ENCODE peak calls at places on chromosomes 16 and 17, in five cellular contexts. One of them, this sample, is unnamed.

GRCh38 chr17:78986048-78986648 is 6.4 kb upstream of the LGALS3BP start:
- DNase-seq in lower lobe of right lung: no peak
- DNase-seq in colonic mucosa: peak; percentile 53
- DNase-seq in ovary: peak; percentile 25
- DNase-seq in body of pancreas: peak; percentile 66
- DNase-seq in this sample: no peak

GRCh38 chr17:27049104-27049784 is 244.7 kb upstream of the WSB1 start:
- DNase-seq in body of pancreas: no peak
- DNase-seq in lower lobe of right lung: no peak
- DNase-seq in colonic mucosa: no peak
- DNase-seq in ovary: no peak
- DNase-seq in this sample: no peak

GRCh38 chr17:7246779-7247178 is 4.5 kb upstream of the GABARAP start:
- DNase-seq in lower lobe of right lung: no peak
- DNase-seq in ovary: no peak
- DNase-seq in colonic mucosa: no peak
- DNase-seq in body of pancreas: no peak
- DNase-seq in this sample: no peak

GRCh38 chr16:79535130-79535529 is 65.4 kb downstream of the MAF start:
- DNase-seq in lower lobe of right lung: no peak
- DNase-seq in body of pancreas: no peak
- DNase-seq in ovary: no peak
- DNase-seq in colonic mucosa: no peak
- DNase-seq in this sample: no peak

GRCh38 chr16:24748242-24748641 is 18.8 kb downstream of the TNRC6A start:
- DNase-seq in colonic mucosa: no peak
- DNase-seq in body of pancreas: peak; percentile 55
- DNase-seq in ovary: no peak
- DNase-seq in lower lobe of right lung: no peak
- DNase-seq in this sample: peak; percentile 47

GRCh38 chr16:6728381-6728780 is 604.3 kb upstream of the RBFOX1 start:
- DNase-seq in colonic mucosa: no peak
- DNase-seq in lower lobe of right lung: no peak
- DNase-seq in ovary: no peak
- DNase-seq in body of pancreas: no peak
- DNase-seq in this sample: no peak

GRCh38 chr17:57356722-57357391 is 100.5 kb downstream of the MSI2 start:
- DNase-seq in colonic mucosa: no peak
- DNase-seq in lower lobe of right lung: no peak
- DNase-seq in ovary: peak; percentile 48
- DNase-seq in body of pancreas: no peak
- DNase-seq in this sample: no peak

GRCh38 chr17:73616873-73617430 is 27.3 kb downstream of the SDK2 start:
- DNase-seq in lower lobe of right lung: no peak
- DNase-seq in colonic mucosa: no peak
- DNase-seq in ovary: no peak
- DNase-seq in body of pancreas: no peak
- DNase-seq in this sample: no peak

GRCh38 chr17:50947844-50948514 is 81.8 kb upstream of the TOB1 start:
- DNase-seq in body of pancreas: peak; percentile 95
- DNase-seq in colonic mucosa: peak; percentile 93
- DNase-seq in lower lobe of right lung: peak; percentile 87
- DNase-seq in ovary: peak; percentile 55
- DNase-seq in this sample: peak; percentile 84

GRCh38 chr17:5422505-5422904 is 2.5 kb downstream of the RPAIN start:
- DNase-seq in colonic mucosa: no peak
- DNase-seq in ovary: no peak
- DNase-seq in lower lobe of right lung: no peak
- DNase-seq in body of pancreas: no peak
- DNase-seq in this sample: no peak

GRCh38 chr16:57502048-57502775 is 15.9 kb upstream of the DOK4 start:
- DNase-seq in ovary: no peak
- DNase-seq in lower lobe of right lung: no peak
- DNase-seq in colonic mucosa: no peak
- DNase-seq in body of pancreas: no peak
- DNase-seq in this sample: no peak

GRCh38 chr16:392450-393027 is 4.5 kb upstream of the NME4 start:
- DNase-seq in colonic mucosa: no peak
- DNase-seq in lower lobe of right lung: no peak
- DNase-seq in body of pancreas: no peak
- DNase-seq in ovary: no peak
- DNase-seq in this sample: no peak

GRCh38 chr17:78748048-78748729 is 33.9 kb downstream of the CYTH1 start:
- DNase-seq in ovary: no peak
- DNase-seq in body of pancreas: peak; percentile 61
- DNase-seq in colonic mucosa: no peak
- DNase-seq in lower lobe of right lung: peak; percentile 63
- DNase-seq in this sample: no peak

GRCh38 chr16:27211026-27211425 is 7.7 kb downstream of the KDM8 start:
- DNase-seq in body of pancreas: no peak
- DNase-seq in lower lobe of right lung: no peak
- DNase-seq in ovary: no peak
- DNase-seq in colonic mucosa: no peak
- DNase-seq in this sample: no peak

GRCh38 chr16:30697264-30698138 is 1.5 kb upstream of the SRCAP start:
- DNase-seq in body of pancreas: no peak
- DNase-seq in lower lobe of right lung: no peak
- DNase-seq in colonic mucosa: no peak
- DNase-seq in ovary: no peak
- DNase-seq in this sample: no peak

GRCh38 chr17:28293994-28294393 is 25.0 kb upstream of the TMEM97 start:
- DNase-seq in body of pancreas: no peak
- DNase-seq in lower lobe of right lung: no peak
- DNase-seq in colonic mucosa: no peak
- DNase-seq in ovary: no peak
- DNase-seq in this sample: no peak

GRCh38 chr17:12765544-12765943 is 23.8 kb upstream of the ARHGAP44 start:
- DNase-seq in lower lobe of right lung: no peak
- DNase-seq in ovary: peak; percentile 30
- DNase-seq in body of pancreas: no peak
- DNase-seq in colonic mucosa: no peak
- DNase-seq in this sample: no peak

GRCh38 chr16:31214705-31215286 is 877 bp downstream of the TRIM72 start:
- DNase-seq in lower lobe of right lung: peak; percentile 53
- DNase-seq in ovary: no peak
- DNase-seq in body of pancreas: no peak
- DNase-seq in colonic mucosa: no peak
- DNase-seq in this sample: no peak

GRCh38 chr17:43341705-43342600 is 56.8 kb upstream of the ARL4D start:
- DNase-seq in ovary: no peak
- DNase-seq in lower lobe of right lung: no peak
- DNase-seq in colonic mucosa: no peak
- DNase-seq in body of pancreas: no peak
- DNase-seq in this sample: no peak

GRCh38 chr17:32496348-32497078 is 9.7 kb downstream of the CDK5R1 start:
- DNase-seq in colonic mucosa: no peak
- DNase-seq in ovary: no peak
- DNase-seq in body of pancreas: no peak
- DNase-seq in lower lobe of right lung: no peak
- DNase-seq in this sample: peak; percentile 86

GRCh38 chr16:48082516-48082915 is 73.3 kb downstream of the ABCC12 start:
- DNase-seq in ovary: no peak
- DNase-seq in colonic mucosa: no peak
- DNase-seq in lower lobe of right lung: no peak
- DNase-seq in body of pancreas: no peak
- DNase-seq in this sample: no peak

GRCh38 chr16:46746821-46747776 is 1.0 kb downstream of the MYLK3 start:
- DNase-seq in lower lobe of right lung: no peak
- DNase-seq in colonic mucosa: no peak
- DNase-seq in body of pancreas: no peak
- DNase-seq in ovary: no peak
- DNase-seq in this sample: no peak

GRCh38 chr16:3520398-3520797 is 19.6 kb downstream of the CLUAP1 start:
- DNase-seq in colonic mucosa: no peak
- DNase-seq in ovary: no peak
- DNase-seq in body of pancreas: no peak
- DNase-seq in lower lobe of right lung: no peak
- DNase-seq in this sample: no peak

GRCh38 chr17:17017343-17018014 is 24.8 kb upstream of the MPRIP start:
- DNase-seq in colonic mucosa: no peak
- DNase-seq in ovary: peak; percentile 6
- DNase-seq in lower lobe of right lung: no peak
- DNase-seq in body of pancreas: no peak
- DNase-seq in this sample: no peak

GRCh38 chr17:49985310-49985990 is 9.6 kb downstream of the DLX3 start:
- DNase-seq in lower lobe of right lung: no peak
- DNase-seq in colonic mucosa: no peak
- DNase-seq in body of pancreas: no peak
- DNase-seq in ovary: no peak
- DNase-seq in this sample: peak; percentile 33

GRCh38 chr16:72371307-72372081 is 199.5 kb upstream of the PMFBP1 start:
- DNase-seq in colonic mucosa: no peak
- DNase-seq in lower lobe of right lung: no peak
- DNase-seq in body of pancreas: no peak
- DNase-seq in ovary: no peak
- DNase-seq in this sample: no peak

GRCh38 chr16:88651276-88651988 is 579 bp upstream of the CYBA start:
- DNase-seq in body of pancreas: peak; percentile 62
- DNase-seq in lower lobe of right lung: peak; percentile 74
- DNase-seq in colonic mucosa: peak; percentile 70
- DNase-seq in ovary: no peak
- DNase-seq in this sample: peak; percentile 75

GRCh38 chr17:69284646-69285045 is 42.3 kb downstream of the ABCA5 start:
- DNase-seq in body of pancreas: no peak
- DNase-seq in colonic mucosa: no peak
- DNase-seq in lower lobe of right lung: no peak
- DNase-seq in ovary: no peak
- DNase-seq in this sample: no peak

GRCh38 chr16:74186589-74186988 is 110.0 kb upstream of the PSMD7 start:
- DNase-seq in colonic mucosa: no peak
- DNase-seq in lower lobe of right lung: no peak
- DNase-seq in ovary: no peak
- DNase-seq in body of pancreas: no peak
- DNase-seq in this sample: no peak

GRCh38 chr16:12758031-12758669 is 45.5 kb downstream of the CPPED1 start:
- DNase-seq in body of pancreas: no peak
- DNase-seq in colonic mucosa: no peak
- DNase-seq in lower lobe of right lung: no peak
- DNase-seq in ovary: no peak
- DNase-seq in this sample: no peak

GRCh38 chr17:47895856-47896671 is at the start of gene SP2:
- DNase-seq in body of pancreas: peak; percentile 100
- DNase-seq in lower lobe of right lung: peak; percentile 98
- DNase-seq in colonic mucosa: peak; percentile 100
- DNase-seq in ovary: peak; percentile 100
- DNase-seq in this sample: peak; percentile 99

GRCh38 chr17:7139400-7139799 is 24.8 kb upstream of the ASGR2 start:
- DNase-seq in colonic mucosa: peak; percentile 56
- DNase-seq in body of pancreas: no peak
- DNase-seq in lower lobe of right lung: no peak
- DNase-seq in ovary: no peak
- DNase-seq in this sample: no peak

GRCh38 chr17:68418876-68419275 is 38.4 kb downstream of the WIPI1 start:
- DNase-seq in body of pancreas: no peak
- DNase-seq in lower lobe of right lung: no peak
- DNase-seq in colonic mucosa: no peak
- DNase-seq in ovary: no peak
- DNase-seq in this sample: no peak

GRCh38 chr16:4954714-4955113 is 3.4 kb upstream of the SEC14L5 start:
- DNase-seq in colonic mucosa: no peak
- DNase-seq in body of pancreas: no peak
- DNase-seq in ovary: no peak
- DNase-seq in lower lobe of right lung: no peak
- DNase-seq in this sample: no peak

DNA sequence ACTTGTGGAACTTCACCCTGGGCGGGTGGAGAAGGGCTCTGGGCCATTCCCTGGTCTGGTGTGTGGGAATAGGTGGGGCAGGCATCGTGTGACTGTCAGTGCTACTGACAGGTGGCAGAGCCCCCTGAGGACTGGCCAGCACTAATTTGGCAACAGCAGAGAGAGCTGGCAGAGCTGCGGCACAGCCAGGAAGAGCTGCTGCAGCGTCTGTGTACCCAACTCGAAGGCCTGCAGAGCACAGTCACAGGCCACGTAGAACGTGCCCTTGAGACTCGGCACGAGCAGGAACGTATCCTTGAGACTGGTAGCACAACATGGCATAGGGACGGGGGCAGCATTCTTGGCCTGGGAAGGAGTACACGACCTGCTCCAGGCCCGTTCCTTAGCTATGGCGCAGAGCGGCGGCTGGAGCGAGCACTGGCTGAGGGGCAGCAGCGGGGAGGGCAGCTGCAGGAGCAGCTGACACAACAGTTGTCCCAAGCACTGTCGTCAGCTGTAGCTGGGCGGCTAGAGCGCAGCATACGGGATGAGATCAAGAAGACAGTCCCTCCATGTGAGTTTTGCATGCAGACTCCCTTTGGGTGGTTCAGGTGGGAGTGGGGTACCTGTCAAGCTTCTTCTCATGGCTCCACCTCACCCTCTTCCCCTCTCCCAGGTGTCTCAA is 3.0 kb upstream of the NRN1L start:
- DNase-seq in lower lobe of right lung: no peak
- DNase-seq in body of pancreas: peak; percentile 34
- DNase-seq in ovary: no peak
- DNase-seq in colonic mucosa: no peak
- DNase-seq in this sample: no peak
- H3K4me1 ChIP-seq in lower lobe of right lung: peaks cover 19% of the 10 kb centered on the region
- H3K4me1 ChIP-seq in body of pancreas: no peaks in the 10 kb centered on the region
- H3K4me1 ChIP-seq in ovary: peaks cover 6% of the 10 kb centered on the region
- H3K4me1 ChIP-seq in colonic mucosa: no peaks in the 10 kb centered on the region
- H3K4me1 ChIP-seq in this sample: no peaks in the 10 kb centered on the region

GRCh38 chr16:85286066-85286712 is 173.9 kb upstream of the CIBAR2 start:
- DNase-seq in ovary: no peak
- DNase-seq in body of pancreas: peak; percentile 76
- DNase-seq in colonic mucosa: peak; percentile 44
- DNase-seq in lower lobe of right lung: no peak
- DNase-seq in this sample: peak; percentile 82
- H3K4me3 ChIP-seq in ovary: no peak overlapping the region
- H3K4me3 ChIP-seq in body of pancreas: no peak overlapping the region
- H3K4me3 ChIP-seq in colonic mucosa: no peak overlapping the region
- H3K4me3 ChIP-seq in lower lobe of right lung: no peak overlapping the region
- H3K4me3 ChIP-seq in this sample: no peak overlapping the region

GRCh38 chr17:77409282-77410161 is 268.8 kb downstream of the SEC14L1 start:
- DNase-seq in body of pancreas: no peak
- DNase-seq in lower lobe of right lung: peak; percentile 75
- DNase-seq in ovary: peak; percentile 74
- DNase-seq in colonic mucosa: peak; percentile 66
- DNase-seq in this sample: peak; percentile 91
- H3K4me1 ChIP-seq in body of pancreas: peaks cover 26% of the 10 kb centered on the region
- H3K4me1 ChIP-seq in lower lobe of right lung: peaks cover 61% of the 10 kb centered on the region
- H3K4me1 ChIP-seq in ovary: peaks cover 14% of the 10 kb centered on the region
- H3K4me1 ChIP-seq in colonic mucosa: peaks cover 14% of the 10 kb centered on the region
- H3K4me1 ChIP-seq in this sample: peaks cover 8% of the 10 kb centered on the region

GRCh38 chr17:35732806-35733136 is 1.3 kb downstream of the RASL10B start:
- DNase-seq in ovary: no peak
- DNase-seq in colonic mucosa: no peak
- DNase-seq in lower lobe of right lung: no peak
- DNase-seq in body of pancreas: no peak
- DNase-seq in this sample: no peak
- H3K4me3 ChIP-seq in ovary: no peak overlapping the region
- H3K4me3 ChIP-seq in colonic mucosa: no peak overlapping the region
- H3K4me3 ChIP-seq in lower lobe of right lung: no peak overlapping the region
- H3K4me3 ChIP-seq in body of pancreas: no peak overlapping the region
- H3K4me3 ChIP-seq in this sample: no peak overlapping the region